ENCODE peak calls at places on chromosomes 4 and X, in five cellular contexts. Z, B, P, L and K are unnamed samples.

GRCh38 chr4:184961693-184962092 is 56.6 kb upstream of the HELT start:
- DNase-seq in Z (no peak), B (no peak), P (no peak), L (no peak), K (no peak)

GRCh38 chr4:37760840-37761239 is 65.6 kb upstream of the PGM2 start:
- DNase-seq in Z (no peak), B (no peak), P (no peak), L (no peak), K (no peak)

GRCh38 chr4:128163177-128164117 is 102.3 kb downstream of the LARP1B start:
- DNase-seq in Z (peak), B (no peak), P (peak), L (peak), K (no peak)

GRCh38 chr4:155759372-155760252 is 791 bp downstream of the GUCY1B1 start:
- DNase-seq in Z (no peak), B (peak), P (peak), L (peak), K (no peak)

GRCh38 chr4:76984127-76984526 is 34.6 kb downstream of the SEPTIN11 start:
- DNase-seq in Z (no peak), B (no peak), P (no peak), L (peak), K (no peak)

GRCh38 chr4:82372502-82372873 is 1.3 kb downstream of the HNRNPD start:
- DNase-seq in Z (no peak), B (peak), P (peak), L (peak), K (no peak)

GRCh38 chr4:44725861-44726820 is at the start of gene GNPDA2:
- DNase-seq in Z (peak), B (peak), P (peak), L (peak), K (peak)

GRCh38 chr4:144647095-144647959 is 1.4 kb downstream of the HHIP start:
- DNase-seq in Z (no peak), B (no peak), P (peak), L (peak), K (no peak)

GRCh38 chrX:54786972-54787371 is 11.1 kb downstream of the ITIH6 start:
- DNase-seq in Z (no peak), B (peak), P (no peak), L (no peak), K (no peak)

GRCh38 chr4:3477750-3478430 is 14.8 kb downstream of the DOK7 start:
- DNase-seq in Z (no peak), B (no peak), P (no peak), L (no peak), K (no peak)

GRCh38 chr4:38489924-38490639 is 173.9 kb upstream of the KLF3 start:
- DNase-seq in Z (no peak), B (peak), P (peak), L (peak), K (no peak)

GRCh38 chr4:55008166-55009056 is 117.0 kb downstream of the KDR start:
- DNase-seq in Z (no peak), B (no peak), P (no peak), L (no peak), K (no peak)

GRCh38 chrX:51743179-51743957 is at the start of gene GSPT2:
- DNase-seq in Z (peak), B (peak), P (peak), L (peak), K (peak)

GRCh38 chr4:48767530-48767929 is 12.5 kb downstream of the FRYL start:
- DNase-seq in Z (no peak), B (no peak), P (no peak), L (no peak), K (no peak)

GRCh38 chrX:101191217-101191750 is 28.3 kb upstream of the DRP2 start:
- DNase-seq in Z (no peak), B (no peak), P (peak), L (no peak), K (no peak)

GRCh38 chrX:135273162-135273561 is 21.3 kb downstream of the ETDA start:
- DNase-seq in Z (no peak), B (no peak), P (no peak), L (no peak), K (no peak)